ENCODE peak calls at places on chromosome 10, in five cellular contexts. S is K562, B is A549, U is GM12878, D is SK-N-SH. M is an unnamed sample.

GRCh38 chr10:33901166-33901565 is 566.7 kb upstream of the NRP1 start:
- DNase-seq in S (no peak), B (no peak), U (no peak), D (no peak), M (peak; percentile 92)

GRCh38 chr10:125155101-125155500 is 5.3 kb downstream of the CTBP2 start:
- DNase-seq in S (no peak), B (no peak), U (no peak), D (no peak), M (no peak)

GRCh38 chr10:78258303-78259030 is 224.8 kb downstream of the RPS24 start:
- DNase-seq in S (no peak), B (no peak), U (no peak), D (no peak), M (no peak)

GRCh38 chr10:822661-823367 is 108.7 kb downstream of the LARP4B start:
- DNase-seq in S (no peak), B (no peak), U (peak; percentile 32), D (no peak), M (no peak)

GRCh38 chr10:60384708-60385398 is 4.8 kb downstream of the ANK3 start:
- DNase-seq in S (no peak), B (peak; percentile 37), U (no peak), D (no peak), M (peak; percentile 98)

GRCh38 chr10:100184426-100185219 is 1.2 kb downstream of the ERLIN1 start:
- DNase-seq in S (peak; percentile 11), B (peak; percentile 25), U (no peak), D (peak; percentile 46), M (peak; percentile 23)

GRCh38 chr10:96665306-96665705 is 55.0 kb downstream of the PIK3AP1 start:
- DNase-seq in S (no peak), B (no peak), U (no peak), D (no peak), M (peak; percentile 79)

GRCh38 chr10:16913266-16913665 is 96.0 kb upstream of the RSU1 start:
- DNase-seq in S (no peak), B (no peak), U (no peak), D (no peak), M (no peak)

GRCh38 chr10:101956105-101956504 is 99.9 kb downstream of the ARMH3 start:
- DNase-seq in S (no peak), B (no peak), U (no peak), D (no peak), M (no peak)

DNA sequence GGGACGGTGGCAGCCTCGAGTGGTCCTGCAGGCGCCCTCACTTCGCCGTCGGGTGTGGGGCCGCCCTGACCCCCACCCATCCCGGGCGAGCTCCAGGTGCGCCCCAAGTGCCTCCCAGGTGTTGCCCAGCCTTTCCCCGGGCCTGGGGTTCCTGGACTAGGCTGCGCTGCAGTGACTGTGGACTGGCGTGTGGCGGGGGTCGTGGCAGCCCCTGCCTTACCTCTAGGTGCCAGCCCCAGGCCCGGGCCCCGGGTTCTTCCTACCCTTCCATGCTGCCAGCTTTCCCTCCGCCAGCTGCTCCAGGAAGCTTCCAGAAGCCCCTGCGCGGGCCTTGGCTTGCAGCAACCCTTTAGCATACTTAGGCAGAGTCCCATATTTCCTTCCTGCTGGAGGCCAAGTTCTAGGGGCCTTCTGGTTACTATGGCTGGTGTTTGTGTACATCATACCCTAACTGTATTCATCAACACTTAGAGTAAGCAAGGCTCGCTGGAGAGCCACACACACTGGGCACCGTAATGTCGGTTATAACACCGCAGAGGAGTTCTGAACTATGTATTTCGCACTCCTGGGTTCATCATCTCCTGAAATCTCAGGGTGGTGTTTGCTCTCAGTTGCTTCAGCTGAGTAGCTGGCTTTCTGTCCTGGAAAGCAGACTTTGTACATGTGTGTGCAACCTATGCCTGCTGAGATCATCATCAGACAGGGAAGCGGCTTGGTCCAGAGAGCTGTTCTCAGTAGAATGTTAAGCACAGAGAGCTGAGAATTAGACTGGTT is 492 bp downstream of the MGMT start:
- DNase-seq in S (no peak), B (no peak), U (no peak), D (no peak), M (peak; percentile 4)
- TF ChIP-seq RCOR1 in S (no peak), B (no peak), U (no peak), D (no peak), M (no peak)

GRCh38 chr10:79379512-79380124 is 32.3 kb downstream of the PPIF start:
- DNase-seq in S (no peak), B (no peak), U (no peak), D (no peak), M (no peak)
- TF ChIP-seq RCOR1 in S (no peak), B (no peak), U (no peak), D (no peak), M (no peak)

GRCh38 chr10:28687683-28688001 is 10.3 kb downstream of the BAMBI start:
- DNase-seq in S (no peak), B (no peak), U (no peak), D (no peak), M (no peak)

GRCh38 chr10:28686835-28687682 is 9.7 kb downstream of the BAMBI start:
- DNase-seq in S (no peak), B (no peak), U (no peak), D (no peak), M (peak; percentile 27)

GRCh38 chr10:28684157-28684985 is 7.0 kb downstream of the BAMBI start:
- DNase-seq in S (no peak), B (no peak), U (no peak), D (no peak), M (no peak)

GRCh38 chr10:28684986-28685580 is 7.8 kb downstream of the BAMBI start:
- DNase-seq in S (no peak), B (no peak), U (no peak), D (no peak), M (no peak)

GRCh38 chr10:28685717-28686116 is 8.4 kb downstream of the BAMBI start:
- DNase-seq in S (no peak), B (no peak), U (no peak), D (no peak), M (no peak)
- TF ChIP-seq RCOR1 in S (no peak), B (no peak), U (no peak), D (no peak), M (no peak)

DNA sequence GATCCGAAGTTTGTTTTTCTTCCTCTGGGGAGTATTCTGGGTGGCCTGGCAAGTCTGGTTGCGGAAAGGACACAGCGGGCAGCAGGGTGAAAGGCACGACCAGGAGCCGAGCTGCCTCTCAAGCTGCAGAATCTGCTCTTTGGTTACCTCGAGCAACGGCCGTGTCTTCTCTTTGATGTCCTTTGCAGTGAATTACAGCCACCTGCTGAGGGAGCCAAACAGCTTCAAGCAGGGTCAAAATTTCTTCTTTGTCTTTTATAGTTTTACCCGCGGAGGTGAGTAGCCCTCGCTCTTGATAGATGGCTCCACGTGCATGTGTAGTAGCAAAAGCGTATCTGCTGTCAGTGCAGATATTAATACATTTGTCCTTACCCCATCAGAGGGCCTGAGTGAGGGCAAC is 177.3 kb upstream of the MBL2 start:
- DNase-seq in S (no peak), B (no peak), U (no peak), D (no peak), M (no peak)
- TF ChIP-seq RCOR1 in S (no peak), B (no peak), U (no peak), D (no peak), M (no peak)

DNA sequence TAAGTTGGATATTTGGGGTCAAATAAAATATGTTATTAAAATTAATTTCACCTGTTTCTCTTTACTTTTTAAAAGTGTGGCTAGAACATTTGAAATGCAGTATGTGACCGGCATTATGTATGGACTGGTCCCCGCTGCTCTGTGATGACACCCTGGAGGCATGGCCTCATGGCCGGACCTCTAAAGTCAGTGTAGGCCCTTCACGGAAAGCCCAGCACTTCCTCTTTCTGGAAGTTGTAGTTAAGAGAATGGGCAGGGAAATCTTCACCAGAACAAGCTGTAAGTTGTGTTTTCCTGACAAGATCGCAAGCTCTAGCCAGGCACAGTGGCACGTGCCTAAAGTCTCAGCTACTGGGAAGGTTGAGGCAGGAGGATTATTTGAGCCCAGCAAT is 38.3 kb upstream of the SRGN start:
- DNase-seq in S (no peak), B (no peak), U (no peak), D (no peak), M (no peak)
- TF ChIP-seq RCOR1 in S (no peak), B (no peak), U (no peak), D (no peak), M (no peak)

DNA sequence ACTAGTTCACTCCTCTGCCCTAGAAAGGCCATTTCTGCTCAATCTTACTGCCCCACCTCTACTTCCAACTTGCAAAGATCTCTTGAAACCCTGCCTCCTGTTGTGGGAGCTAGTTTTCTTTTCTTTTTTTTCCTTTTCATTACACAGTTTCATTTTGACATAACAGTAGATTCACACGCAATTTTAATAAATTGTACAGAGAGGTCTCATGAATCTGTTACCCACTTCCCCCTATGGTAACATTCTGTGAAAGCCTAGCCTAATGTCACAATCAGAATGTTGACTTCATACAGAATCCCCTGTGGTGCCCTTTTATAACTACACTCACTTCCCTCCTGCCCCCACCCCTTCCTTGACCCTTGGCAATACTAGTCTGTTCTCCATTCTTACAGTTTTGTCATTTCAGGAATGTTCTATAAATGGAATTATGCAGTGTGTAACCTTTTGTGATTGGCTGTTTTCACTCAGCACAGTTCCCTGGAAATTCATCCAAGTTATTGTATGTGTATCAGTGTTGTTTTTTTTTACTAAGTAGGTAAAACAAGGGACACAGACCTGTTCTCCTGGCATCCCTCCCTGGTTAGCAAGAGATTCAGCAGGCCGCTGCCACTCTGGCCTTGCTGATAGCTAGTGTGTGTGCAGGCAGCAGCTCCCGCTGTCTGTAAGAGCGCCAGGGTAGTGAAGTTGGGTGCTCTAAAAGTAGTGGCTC is 21.5 kb downstream of the CHST3 start:
- DNase-seq in S (no peak), B (no peak), U (peak; percentile 73), D (no peak), M (peak; percentile 69)
- TF ChIP-seq RCOR1 in S (no peak), B (no peak), U (no peak), D (no peak), M (no peak)

DNA sequence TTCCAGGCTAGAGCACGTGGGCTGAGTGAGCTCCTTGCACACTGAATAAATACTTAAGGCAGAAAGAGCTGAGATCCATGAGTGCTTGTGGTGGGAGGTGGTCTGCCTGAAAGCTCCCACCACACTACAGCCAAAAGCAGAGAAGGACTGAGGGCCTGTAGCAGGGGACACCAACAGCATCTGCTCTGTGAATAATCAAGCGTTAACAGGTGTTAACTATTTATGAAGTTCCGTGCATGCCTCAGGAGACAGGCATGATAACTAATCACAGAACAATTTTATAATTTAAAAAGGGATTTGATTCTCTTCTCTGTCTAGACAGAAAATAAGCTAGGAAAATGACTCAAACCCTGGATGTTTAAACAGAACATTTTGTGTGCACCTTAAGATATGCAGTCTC is 61.6 kb upstream of the GHITM start:
- DNase-seq in S (no peak), B (no peak), U (no peak), D (no peak), M (no peak)
- TF ChIP-seq RCOR1 in S (no peak), B (no peak), U (no peak), D (no peak), M (no peak)

M was measured in IMR-90.